ENCODE peak calls at places on chromosomes 1 and 21, in five cellular contexts. Q, G, K, A and H are unnamed samples.

GRCh38 chr21:35824136-35824535 is 236.2 kb downstream of the SETD4 start:
- DNase-seq in Q (no peak), G (no peak), K (no peak), A (peak; percentile 44), H (no peak)

GRCh38 chr1:223344491-223344890 is 19.5 kb downstream of the SUSD4 start:
- DNase-seq in Q (no peak), G (no peak), K (no peak), A (no peak), H (no peak)

GRCh38 chr1:40824591-40825429 is 37.4 kb downstream of the CITED4 start:
- DNase-seq in Q (no peak), G (no peak), K (peak; percentile 92), A (peak; percentile 81), H (no peak)

GRCh38 chr1:21913763-21914162 is 23.3 kb downstream of the HSPG2 start:
- DNase-seq in Q (no peak), G (no peak), K (no peak), A (no peak), H (no peak)

GRCh38 chr1:161145832-161146231 is 7.9 kb upstream of the UFC1 start:
- DNase-seq in Q (no peak), G (no peak), K (no peak), A (no peak), H (no peak)

GRCh38 chr21:46084709-46085108 is 13.2 kb upstream of the COL6A2 start:
- DNase-seq in Q (no peak), G (no peak), K (no peak), A (no peak), H (no peak)

GRCh38 chr1:26923711-26924110 is 2.2 kb downstream of the NUDC start:
- DNase-seq in Q (no peak), G (no peak), K (no peak), A (peak; percentile 20), H (peak; percentile 26)

GRCh38 chr1:156931553-156931952 is 11.1 kb downstream of the LRRC71 start:
- DNase-seq in Q (no peak), G (no peak), K (no peak), A (peak; percentile 34), H (no peak)

GRCh38 chr21:35051287-35051818 is 2.3 kb upstream of the RUNX1 start:
- DNase-seq in Q (peak; percentile 91), G (peak; percentile 77), K (peak; percentile 87), A (peak; percentile 90), H (peak; percentile 97)

GRCh38 chr1:61950418-61950817 is 208.1 kb downstream of the PATJ start:
- DNase-seq in Q (no peak), G (no peak), K (peak; percentile 13), A (peak; percentile 24), H (no peak)

GRCh38 chr21:15159382-15160020 is 94.7 kb upstream of the NRIP1 start:
- DNase-seq in Q (no peak), G (no peak), K (no peak), A (peak; percentile 48), H (no peak)

GRCh38 chr1:228457396-228458176 is 29.6 kb upstream of the RNF187 start:
- DNase-seq in Q (peak; percentile 93), G (peak; percentile 84), K (peak; percentile 98), A (peak; percentile 98), H (peak; percentile 94)

GRCh38 chr1:78601068-78601467 is 19.2 kb upstream of the IFI44L start:
- DNase-seq in Q (no peak), G (no peak), K (no peak), A (no peak), H (no peak)

GRCh38 chr21:38388684-38389676 is 109.3 kb downstream of the ERG start:
- DNase-seq in Q (no peak), G (no peak), K (no peak), A (peak; percentile 1), H (no peak)

GRCh38 chr1:114671011-114671938 is 1.4 kb upstream of the DENND2C start:
- DNase-seq in Q (no peak), G (no peak), K (no peak), A (peak; percentile 15), H (no peak)

GRCh38 chr1:212630159-212630900 is 21.8 kb downstream of the ATF3 start:
- DNase-seq in Q (peak; percentile 85), G (peak; percentile 56), K (peak; percentile 79), A (peak; percentile 40), H (peak; percentile 62)

GRCh38 chr1:225603538-225604354 is 49.2 kb downstream of the ENAH start:
- DNase-seq in Q (no peak), G (no peak), K (no peak), A (peak; percentile 78), H (peak; percentile 36)

GRCh38 chr1:56202743-56203142 is 376.6 kb downstream of the PLPP3 start:
- DNase-seq in Q (no peak), G (no peak), K (no peak), A (no peak), H (no peak)

GRCh38 chr1:15424146-15424667 is 14.0 kb upstream of the CTRC start:
- DNase-seq in Q (no peak), G (no peak), K (no peak), A (no peak), H (no peak)

GRCh38 chr1:157403203-157403602 is 149.1 kb downstream of the FCRL5 start:
- DNase-seq in Q (no peak), G (no peak), K (peak; percentile 9), A (no peak), H (peak; percentile 30)

GRCh38 chr1:58946390-58946789 is 162.5 kb upstream of the JUN start:
- DNase-seq in Q (no peak), G (no peak), K (no peak), A (no peak), H (no peak)

GRCh38 chr1:211527006-211527405 is 35.0 kb upstream of the RD3 start:
- DNase-seq in Q (no peak), G (no peak), K (no peak), A (no peak), H (no peak)

GRCh38 chr1:11746092-11746491 is 10.2 kb downstream of the AGTRAP start:
- DNase-seq in Q (no peak), G (no peak), K (no peak), A (peak; percentile 51), H (no peak)

GRCh38 chr1:30270468-30270867 is 452.9 kb downstream of the MATN1 start:
- DNase-seq in Q (no peak), G (no peak), K (no peak), A (no peak), H (no peak)

GRCh38 chr1:171985639-171986038 is 144.3 kb downstream of the DNM3 start:
- DNase-seq in Q (no peak), G (no peak), K (peak; percentile 24), A (no peak), H (no peak)

GRCh38 chr1:29094433-29094832 is 29.3 kb downstream of the TMEM200B start:
- DNase-seq in Q (no peak), G (no peak), K (no peak), A (no peak), H (no peak)

GRCh38 chr1:21939650-21940374 is 2.7 kb upstream of the HSPG2 start:
- DNase-seq in Q (peak; percentile 94), G (peak; percentile 88), K (no peak), A (peak; percentile 99), H (peak; percentile 95)

DNA sequence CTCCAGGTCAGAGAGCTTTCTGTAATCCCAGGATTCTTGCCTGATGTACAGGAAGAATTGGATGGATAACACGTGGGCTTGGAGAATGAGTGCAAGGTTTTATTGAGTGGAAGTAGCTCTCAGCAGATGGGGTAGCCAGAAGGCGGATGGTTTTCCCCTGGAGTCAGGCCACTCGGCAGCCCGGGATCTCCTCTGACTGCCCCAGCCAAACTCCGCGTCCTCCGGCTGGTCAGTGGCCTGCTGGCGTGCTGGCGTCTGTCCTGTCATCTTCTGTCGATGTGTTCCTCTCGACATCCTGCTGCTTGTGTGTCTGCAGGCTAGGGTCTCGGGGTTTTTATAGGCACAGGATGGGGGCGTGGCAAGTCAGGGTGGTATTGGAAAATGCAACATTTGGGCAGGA is 27.4 kb upstream of the GJA9 start:
- DNase-seq in Q (no peak), G (no peak), K (no peak), A (no peak), H (no peak)
- H3K4me3 ChIP-seq in Q (no peak overlapping the region), G (no peak overlapping the region), K (no peak overlapping the region), A (no peak overlapping the region), H (no peak overlapping the region)

GRCh38 chr1:1333551-1334241 is 2.6 kb downstream of the TAS1R3 start:
- DNase-seq in Q (no peak), G (no peak), K (no peak), A (no peak), H (no peak)

GRCh38 chr1:1335283-1335682 is 4.2 kb downstream of the TAS1R3 start:
- DNase-seq in Q (no peak), G (no peak), K (no peak), A (no peak), H (no peak)

GRCh38 chr1:1336446-1336845 is 5.4 kb downstream of the TAS1R3 start:
- DNase-seq in Q (no peak), G (no peak), K (no peak), A (no peak), H (no peak)

GRCh38 chr1:1335792-1336248 is 4.7 kb downstream of the TAS1R3 start:
- DNase-seq in Q (no peak), G (no peak), K (no peak), A (no peak), H (no peak)

GRCh38 chr1:1334835-1335234 is 3.8 kb downstream of the TAS1R3 start:
- DNase-seq in Q (no peak), G (no peak), K (peak; percentile 94), A (no peak), H (no peak)
- H3K36me3 ChIP-seq in Q (peaks cover 46% of the 10 kb centered on the region), G (peaks cover 4% of the 10 kb centered on the region), K (no peaks in the 10 kb centered on the region), A (peaks cover 20% of the 10 kb centered on the region), H (peaks cover 12% of the 10 kb centered on the region)

GRCh38 chr1:150160964-150161626 is 11.4 kb downstream of the PLEKHO1 start:
- DNase-seq in Q (no peak), G (no peak), K (no peak), A (peak; percentile 70), H (no peak)

GRCh38 chr1:150161747-150162581 is 12.2 kb downstream of the PLEKHO1 start:
- DNase-seq in Q (no peak), G (no peak), K (peak; percentile 25), A (peak; percentile 72), H (no peak)

GRCh38 chr1:150162862-150163706 is 13.4 kb downstream of the PLEKHO1 start:
- DNase-seq in Q (peak; percentile 84), G (peak; percentile 71), K (peak; percentile 89), A (peak; percentile 100), H (peak; percentile 41)

GRCh38 chr1:150164224-150164623 is 14.5 kb downstream of the PLEKHO1 start:
- DNase-seq in Q (no peak), G (peak; percentile 36), K (no peak), A (no peak), H (no peak)

DNA sequence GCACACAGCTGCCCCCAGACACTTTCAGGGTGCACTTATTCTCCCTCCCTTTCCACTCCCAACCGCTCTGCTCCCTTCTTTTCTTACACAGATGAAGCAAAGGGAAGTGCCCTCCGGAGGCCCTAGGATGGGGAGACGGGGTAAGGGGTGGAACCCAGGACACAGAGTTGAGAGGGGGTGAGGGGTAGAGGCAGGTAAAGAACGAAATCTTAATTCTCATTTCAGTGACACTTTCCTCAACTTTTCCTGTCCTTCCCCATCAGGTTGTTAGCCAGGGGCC is 12.8 kb downstream of the PLEKHO1 start:
- DNase-seq in Q (no peak), G (no peak), K (no peak), A (no peak), H (no peak)
- H3K4me3 ChIP-seq in Q (peak overlapping the region; percentile 46), G (peak overlapping the region; percentile 24), K (peak overlapping the region; percentile 34), A (peak overlapping the region; percentile 39), H (no peak overlapping the region)

GRCh38 chr1:35633526-35633925 is 7.8 kb downstream of the PSMB2 start:
- DNase-seq in Q (no peak), G (no peak), K (no peak), A (peak; percentile 61), H (no peak)
- H3K36me3 ChIP-seq in Q (peaks cover 67% of the 10 kb centered on the region), G (peaks cover 48% of the 10 kb centered on the region), K (peaks cover 20% of the 10 kb centered on the region), A (peaks cover 2% of the 10 kb centered on the region), H (peaks cover 84% of the 10 kb centered on the region)